ENCODE peak calls at places on chromosomes 11 and 22, in four cellular contexts. M is spleen, J is HCT116, V is stomach. W is an unnamed sample.
A peak's percentile ranks its signal among the peaks of the same experiment; 100 is the strongest.

GRCh38 chr22:17201285-17201945 is 17.8 kb downstream of the ADA2 start:
- DNase-seq in M (no peak), J (no peak), V (no peak), W (no peak)

GRCh38 chr11:123083623-123084029 is 21.7 kb upstream of the HSPA8 start:
- DNase-seq in M (peak; percentile 73), J (peak; percentile 85), V (peak; percentile 76), W (peak; percentile 44)

GRCh38 chr22:26585104-26585790 is 4.7 kb downstream of the TPST2 start:
- DNase-seq in M (peak; percentile 66), J (no peak), V (peak; percentile 45), W (no peak)

GRCh38 chr11:84522331-84522730 is 1104.8 kb downstream of the DLG2 start:
- DNase-seq in M (no peak), J (no peak), V (no peak), W (no peak)

GRCh38 chr22:35892192-35892591 is 136.4 kb downstream of the RBFOX2 start:
- DNase-seq in M (no peak), J (no peak), V (no peak), W (no peak)

GRCh38 chr22:39956932-39957664 is 3.1 kb upstream of the TMA7B start:
- DNase-seq in M (no peak), J (no peak), V (no peak), W (peak; percentile 51)

GRCh38 chr11:129259950-129260349 is 67.8 kb upstream of the ARHGAP32 start:
- DNase-seq in M (no peak), J (no peak), V (no peak), W (no peak)

GRCh38 chr22:27300661-27301285 is 500.8 kb downstream of the MN1 start:
- DNase-seq in M (no peak), J (no peak), V (no peak), W (no peak)

GRCh38 chr22:43399338-43399979 is 12.4 kb upstream of the MPPED1 start:
- DNase-seq in M (peak; percentile 59), J (no peak), V (no peak), W (no peak)

GRCh38 chr11:21475276-21475675 is 717.6 kb upstream of the ANO5 start:
- DNase-seq in M (no peak), J (no peak), V (no peak), W (no peak)

GRCh38 chr11:59224419-59224928 is 11.7 kb upstream of the MPEG1 start:
- DNase-seq in M (no peak), J (no peak), V (no peak), W (peak; percentile 36)

GRCh38 chr11:130831506-130832385 is 84.5 kb downstream of the SNX19 start:
- DNase-seq in M (no peak), J (no peak), V (no peak), W (no peak)

GRCh38 chr22:44813416-44813815 is 61.0 kb downstream of the ARHGAP8 start:
- DNase-seq in M (no peak), J (no peak), V (no peak), W (no peak)

GRCh38 chr11:10743354-10744035 is 7.6 kb upstream of the CTR9 start:
- DNase-seq in M (peak; percentile 85), J (no peak), V (no peak), W (no peak)

GRCh38 chr11:102407901-102408300 is 44.7 kb downstream of the TMEM123 start:
- DNase-seq in M (no peak), J (no peak), V (no peak), W (no peak)

GRCh38 chr11:102408339-102408738 is 44.2 kb downstream of the TMEM123 start:
- DNase-seq in M (no peak), J (no peak), V (no peak), W (no peak)

GRCh38 chr11:102411142-102411541 is 41.4 kb downstream of the TMEM123 start:
- DNase-seq in M (no peak), J (no peak), V (no peak), W (no peak)

GRCh38 chr11:102413497-102413896 is 39.1 kb downstream of the TMEM123 start:
- DNase-seq in M (no peak), J (no peak), V (no peak), W (no peak)

GRCh38 chr11:102410382-102410784 is 42.2 kb downstream of the TMEM123 start:
- DNase-seq in M (no peak), J (no peak), V (no peak), W (no peak)
- TF ChIP-seq POLR2AphosphoS5 in M (peak; percentile 8), J (no peak), V (no peak), W (no peak)

GRCh38 chr11:111019449-111019848 is 226.1 kb upstream of the POU2AF2 start:
- DNase-seq in M (no peak), J (no peak), V (no peak), W (peak; percentile 24)
- H3K27ac ChIP-seq in M (peak overlapping the region; percentile 71), J (no peak overlapping the region), V (peak overlapping the region; percentile 35), W (peak overlapping the region; percentile 26)

DNA sequence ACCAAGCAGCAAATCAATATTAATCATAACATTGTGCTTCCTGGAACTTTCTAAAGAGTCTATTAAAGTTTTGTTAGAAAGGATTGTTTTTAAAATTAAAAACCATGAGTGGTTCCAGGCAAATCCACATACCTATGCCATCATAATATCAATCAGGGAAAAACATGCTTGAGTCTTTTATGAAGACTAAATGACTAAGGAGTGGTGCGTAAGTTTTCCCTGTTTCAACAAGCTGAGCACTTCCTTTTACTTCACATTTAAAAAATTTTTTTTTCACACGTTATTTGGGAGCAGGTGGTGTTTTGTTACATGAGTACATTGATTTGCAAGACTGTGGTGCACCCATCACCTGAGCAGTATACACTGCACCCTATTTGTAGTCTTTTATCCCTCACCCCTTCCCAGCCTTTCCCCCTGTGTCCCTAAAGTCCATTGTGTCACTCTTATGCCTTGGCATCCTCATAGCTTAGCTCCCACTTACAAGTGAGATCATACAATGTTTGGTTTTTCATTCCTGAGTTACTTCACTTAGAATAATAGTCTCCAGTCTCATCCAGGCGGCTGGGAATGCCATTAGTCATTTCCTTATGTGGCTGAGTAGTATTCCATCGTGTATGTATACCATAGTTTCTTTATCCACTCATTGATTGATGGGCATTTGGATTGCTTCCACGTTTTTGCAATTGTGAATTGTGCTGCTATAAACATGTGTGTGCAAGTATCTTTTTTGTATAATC is 1190.3 kb upstream of the RAG2 start:
- DNase-seq in M (no peak), J (no peak), V (no peak), W (no peak)
- TF ChIP-seq POLR2AphosphoS5 in M (no peak), J (no peak), V (no peak), W (no peak)

GRCh38 chr11:11942668-11943067 is 65.8 kb downstream of the DKK3 start:
- DNase-seq in M (no peak), J (no peak), V (no peak), W (no peak)
- H3K27ac ChIP-seq in M (no peak overlapping the region), J (no peak overlapping the region), V (no peak overlapping the region), W (no peak overlapping the region)

DNA sequence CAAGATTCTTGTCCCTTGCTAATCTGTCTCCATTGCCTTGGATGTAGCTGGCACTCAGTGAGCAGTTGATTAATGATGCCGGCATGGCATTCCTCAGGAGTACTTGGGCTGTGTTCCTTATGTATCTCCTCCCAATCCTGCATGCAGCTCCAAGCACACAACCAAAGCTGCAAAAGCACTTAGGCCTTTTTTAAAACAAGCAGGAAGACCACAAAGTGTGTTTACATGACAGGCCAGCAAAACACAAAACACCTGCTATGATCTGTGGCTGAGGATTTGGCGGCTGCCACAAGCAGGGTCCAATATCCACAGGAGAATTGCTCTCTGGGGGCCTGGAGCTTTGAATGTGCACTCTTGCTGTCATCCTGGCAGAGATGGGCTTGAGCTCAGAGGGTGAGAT is 8.9 kb downstream of the ABTB2 start:
- DNase-seq in M (no peak), J (no peak), V (no peak), W (no peak)
- TF ChIP-seq POLR2AphosphoS5 in M (no peak), J (no peak), V (no peak), W (no peak)

DNA sequence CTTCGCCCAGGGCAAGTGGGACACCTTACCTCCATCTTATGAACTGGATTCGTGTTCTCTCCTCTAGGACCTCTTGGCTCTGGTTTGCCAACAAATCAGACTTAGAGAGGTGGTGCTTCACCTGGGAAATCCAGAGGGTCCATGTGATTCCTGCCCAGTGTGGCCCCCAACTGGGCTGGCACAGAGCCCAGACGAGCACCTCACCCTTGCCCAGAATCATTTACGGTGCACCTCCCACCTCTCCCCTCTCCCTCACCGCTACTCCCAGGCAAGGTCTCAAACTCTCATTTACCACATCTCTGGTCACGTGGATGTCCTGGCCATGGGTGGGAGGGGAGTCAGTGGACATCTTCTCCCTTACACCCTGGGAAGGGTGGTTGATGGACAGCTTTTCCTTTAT is 1.1 kb downstream of the SPATA19 start:
- DNase-seq in M (no peak), J (no peak), V (no peak), W (no peak)
- H3K27ac ChIP-seq in M (no peak overlapping the region), J (no peak overlapping the region), V (no peak overlapping the region), W (no peak overlapping the region)

DNA sequence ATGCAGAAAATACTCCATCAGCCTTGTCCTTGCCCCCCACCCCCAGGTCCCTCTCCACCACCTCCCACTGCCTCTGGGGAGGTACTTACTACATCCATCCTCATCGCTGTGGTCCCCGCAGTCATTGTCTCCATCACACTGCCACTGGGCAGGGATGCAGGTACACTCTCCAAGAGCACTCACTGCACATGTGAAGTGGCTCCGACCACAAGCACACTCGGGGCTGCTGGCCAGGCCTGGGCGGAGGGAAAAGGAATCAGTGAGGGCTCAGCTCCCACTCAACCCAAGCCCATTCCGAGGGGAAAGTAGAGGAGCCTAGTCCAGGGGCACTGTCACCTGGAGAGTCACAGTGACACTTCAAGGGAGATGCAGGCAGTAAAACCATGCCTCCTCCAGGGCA is 15.7 kb downstream of the LRP4 start:
- DNase-seq in M (no peak), J (no peak), V (no peak), W (no peak)
- TF ChIP-seq POLR2AphosphoS5 in M (no peak), J (no peak), V (no peak), W (no peak)

GRCh38 chr11:35622070-35622469 is 3.8 kb downstream of the FJX1 start:
- DNase-seq in M (no peak), J (no peak), V (no peak), W (no peak)
- H3K27ac ChIP-seq in M (no peak overlapping the region), J (no peak overlapping the region), V (no peak overlapping the region), W (no peak overlapping the region)

GRCh38 chr11:62555464-62556092 is 9.0 kb upstream of the AHNAK start:
- DNase-seq in M (no peak), J (no peak), V (no peak), W (peak; percentile 85)

GRCh38 chr11:62558669-62559068 is 12.1 kb upstream of the AHNAK start:
- DNase-seq in M (peak; percentile 71), J (no peak), V (no peak), W (no peak)

GRCh38 chr11:62556102-62556871 is 9.7 kb upstream of the AHNAK start:
- DNase-seq in M (peak; percentile 96), J (peak; percentile 93), V (peak; percentile 89), W (peak; percentile 98)

GRCh38 chr11:62559204-62559603 is 12.6 kb upstream of the AHNAK start:
- DNase-seq in M (peak; percentile 2), J (no peak), V (no peak), W (no peak)

GRCh38 chr11:62556872-62557631 is 10.4 kb upstream of the AHNAK start:
- DNase-seq in M (no peak), J (no peak), V (no peak), W (peak; percentile 75)
- TF ChIP-seq POLR2AphosphoS5 in M (no peak), J (no peak), V (no peak), W (peak; percentile 7)

W was measured in HL-60.